ENCODE peak calls at places on chromosomes 2 and 18, in seven cellular contexts. P is body of pancreas, Q is hepatocyte, E is GM23338, O is brain microvascular endothelial cell, Z is lower lobe of right lung, V is PC-3. R is an unnamed sample.

GRCh38 chr2:167550448-167550847 is 662.2 kb downstream of the XIRP2 start:
- DNase-seq in P (no peak), Q (peak), E (peak), O (peak), Z (no peak), V (peak), R (peak)

GRCh38 chr2:6776125-6776524 is 89.6 kb downstream of the CMPK2 start:
- DNase-seq in P (no peak), Q (no peak), E (no peak), O (no peak), Z (no peak), V (no peak), R (no peak)

GRCh38 chr2:136482966-136483365 is 282.4 kb upstream of the THSD7B start:
- DNase-seq in P (no peak), Q (no peak), E (no peak), O (no peak), Z (no peak), V (no peak), R (no peak)

GRCh38 chr2:137168564-137168963 is 403.2 kb downstream of the THSD7B start:
- DNase-seq in P (no peak), Q (no peak), E (no peak), O (no peak), Z (no peak), V (peak), R (peak)

GRCh38 chr2:227939271-227940027 is 68.0 kb downstream of the DAW1 start:
- DNase-seq in P (peak), Q (peak), E (peak), O (peak), Z (no peak), V (peak), R (peak)

GRCh38 chr18:22282311-22283235 is 113.2 kb downstream of the GATA6 start:
- DNase-seq in P (no peak), Q (peak), E (peak), O (peak), Z (no peak), V (peak), R (peak)

GRCh38 chr2:134739879-134740301 is 21.1 kb upstream of the TMEM163 start:
- DNase-seq in P (no peak), Q (no peak), E (no peak), O (no peak), Z (no peak), V (peak), R (no peak)

GRCh38 chr2:11669454-11670291 is at the start of gene NTSR2:
- DNase-seq in P (peak), Q (peak), E (peak), O (peak), Z (peak), V (no peak), R (peak)

GRCh38 chr18:32337821-32338220 is 132.9 kb downstream of the GAREM1 start:
- DNase-seq in P (no peak), Q (no peak), E (no peak), O (no peak), Z (no peak), V (no peak), R (no peak)

GRCh38 chr2:147449323-147450080 is 395.3 kb upstream of the ACVR2A start:
- DNase-seq in P (no peak), Q (peak), E (peak), O (no peak), Z (no peak), V (no peak), R (no peak)

GRCh38 chr2:162330881-162331280 is 12.4 kb upstream of the IFIH1 start:
- DNase-seq in P (no peak), Q (no peak), E (no peak), O (no peak), Z (no peak), V (peak), R (no peak)

GRCh38 chr2:204274487-204274886 is 270.8 kb upstream of the PARD3B start:
- DNase-seq in P (no peak), Q (no peak), E (no peak), O (no peak), Z (no peak), V (no peak), R (no peak)

GRCh38 chr2:112869258-112869842 is 32.8 kb upstream of the IL1B start:
- DNase-seq in P (peak), Q (peak), E (no peak), O (no peak), Z (peak), V (peak), R (peak)

GRCh38 chr2:52342458-52342857 is 1310.5 kb upstream of the NRXN1 start:
- DNase-seq in P (no peak), Q (no peak), E (no peak), O (no peak), Z (no peak), V (no peak), R (no peak)

GRCh38 chr18:62976227-62976626 is 260.9 kb downstream of the PHLPP1 start:
- DNase-seq in P (no peak), Q (no peak), E (no peak), O (no peak), Z (no peak), V (peak), R (no peak)

GRCh38 chr2:20624156-20624883 is 26.6 kb downstream of the HS1BP3 start:
- DNase-seq in P (no peak), Q (no peak), E (no peak), O (no peak), Z (no peak), V (no peak), R (no peak)

GRCh38 chr2:225282858-225283693 is 116.4 kb upstream of the NYAP2 start:
- DNase-seq in P (peak), Q (peak), E (peak), O (peak), Z (no peak), V (peak), R (peak)

GRCh38 chr2:88636026-88636425 is 8.8 kb upstream of the EIF2AK3 start:
- DNase-seq in P (no peak), Q (no peak), E (no peak), O (no peak), Z (no peak), V (no peak), R (no peak)

GRCh38 chr2:190468814-190469569 is 60.8 kb downstream of the MFSD6 start:
- DNase-seq in P (peak), Q (peak), E (no peak), O (peak), Z (no peak), V (peak), R (peak)

GRCh38 chr2:60445684-60446184 is 107.7 kb downstream of the BCL11A start:
- DNase-seq in P (no peak), Q (no peak), E (no peak), O (no peak), Z (no peak), V (no peak), R (no peak)

GRCh38 chr18:28003451-28003850 is 173.5 kb downstream of the CDH2 start:
- DNase-seq in P (no peak), Q (no peak), E (no peak), O (peak), Z (no peak), V (no peak), R (no peak)

GRCh38 chr2:105381119-105381668 is 17.7 kb downstream of the FHL2 start:
- DNase-seq in P (no peak), Q (no peak), E (no peak), O (no peak), Z (no peak), V (no peak), R (no peak)

GRCh38 chr2:181471783-181472182 is 14.6 kb downstream of the ITGA4 start:
- DNase-seq in P (no peak), Q (no peak), E (no peak), O (no peak), Z (no peak), V (peak), R (no peak)

GRCh38 chr2:120108049-120108448 is 95.2 kb downstream of the EPB41L5 start:
- DNase-seq in P (peak), Q (peak), E (no peak), O (peak), Z (no peak), V (peak), R (peak)

DNA sequence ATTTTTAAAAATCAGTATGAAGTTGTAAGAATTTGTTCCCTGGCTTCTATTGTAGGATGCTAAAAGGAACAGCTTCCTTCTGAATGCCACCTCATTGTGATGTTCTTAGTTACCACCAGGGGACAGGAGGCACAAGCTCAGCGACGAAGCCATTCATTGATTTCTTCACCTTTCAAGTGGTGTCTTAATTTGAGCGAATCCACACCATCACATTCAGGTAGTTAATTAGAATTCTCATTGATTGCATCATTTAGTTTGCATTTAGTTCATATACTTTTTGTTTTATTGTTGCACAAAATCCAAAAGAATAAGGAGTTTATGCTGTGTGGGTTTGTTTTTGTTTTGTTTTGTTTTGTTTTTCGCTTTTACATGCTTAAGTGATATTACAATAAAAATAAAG is 23.1 kb downstream of the CYP27C1 start:
- DNase-seq in P (no peak), Q (no peak), E (peak), O (no peak), Z (no peak), V (peak), R (no peak)
- TF ChIP-seq CTCF in P (peak), Q (peak), E (peak), O (peak), Z (peak), V (peak), R (no peak)

GRCh38 chr2:2935445-2936149 is 442.0 kb downstream of the EIPR1 start:
- DNase-seq in P (no peak), Q (no peak), E (no peak), O (no peak), Z (no peak), V (no peak), R (no peak)
- H3K27ac ChIP-seq in P (no peak), Q (no peak), E (no peak), O (no peak), Z (no peak), V (no peak), R (no peak)

GRCh38 chr18:58112174-58112573 is 68.1 kb downstream of the NEDD4L start:
- DNase-seq in P (no peak), Q (no peak), E (no peak), O (no peak), Z (no peak), V (no peak), R (no peak)
- TF ChIP-seq CTCF in P (no peak), Q (no peak), E (no peak), O (no peak), Z (no peak), V (no peak), R (no peak)

DNA sequence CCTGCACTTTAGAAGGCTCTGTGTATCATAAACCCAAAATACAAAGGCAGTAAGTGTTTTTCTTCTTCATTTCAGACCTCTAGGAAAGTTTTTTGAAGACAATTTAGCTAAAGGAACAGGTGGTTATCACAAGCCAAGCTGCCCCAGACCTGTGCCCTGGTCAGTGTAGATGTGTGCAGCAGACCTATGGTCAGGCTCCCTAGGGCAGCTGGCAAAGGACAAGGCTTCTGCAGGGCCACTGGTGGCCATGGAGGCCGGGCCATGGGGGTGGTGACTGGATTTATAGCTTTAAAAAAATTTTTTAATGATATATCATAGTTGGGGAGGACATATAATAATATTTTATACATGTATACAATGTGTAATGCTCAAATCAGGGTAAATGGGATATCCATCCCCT is 18.8 kb downstream of the LPIN2 start:
- DNase-seq in P (no peak), Q (no peak), E (no peak), O (no peak), Z (no peak), V (no peak), R (no peak)
- H3K27ac ChIP-seq in P (no peak), Q (no peak), E (no peak), O (no peak), Z (no peak), V (no peak), R (no peak)

R was measured in RWPE1.